ENCODE peak calls at places on chromosome 10, in eight cellular contexts. F is chondrocyte, Y is AML-193, S is breast epithelium, W is fibroblast of pulmonary artery, D is neural crest cell, M is upper lobe of left lung, U is WTC11. A is an unnamed sample.

GRCh38 chr10:110446954-110447608 is 50.6 kb upstream of the DUSP5 start:
- DNase-seq in F (peak; percentile 39), Y (no peak), S (no peak), W (peak; percentile 93), D (no peak), M (peak; percentile 53), U (no peak), A (no peak)

GRCh38 chr10:55280696-55281095 is 479.7 kb upstream of the PCDH15 start:
- DNase-seq in F (no peak), Y (no peak), S (no peak), W (no peak), D (no peak), M (no peak), U (no peak), A (no peak)

GRCh38 chr10:18681366-18681765 is 22.1 kb downstream of the ARL5B start:
- DNase-seq in F (no peak), Y (no peak), S (no peak), W (peak; percentile 74), D (no peak), M (no peak), U (no peak), A (no peak)

GRCh38 chr10:28730031-28730778 is 52.9 kb downstream of the BAMBI start:
- DNase-seq in F (no peak), Y (no peak), S (no peak), W (peak; percentile 12), D (no peak), M (no peak), U (no peak), A (no peak)

GRCh38 chr10:61438141-61438984 is 14.8 kb downstream of the TMEM26 start:
- DNase-seq in F (no peak), Y (no peak), S (no peak), W (peak; percentile 22), D (no peak), M (no peak), U (no peak), A (no peak)

GRCh38 chr10:59073456-59074053 is 102.9 kb upstream of the PHYHIPL start:
- DNase-seq in F (no peak), Y (no peak), S (no peak), W (no peak), D (no peak), M (no peak), U (no peak), A (peak; percentile 99)

GRCh38 chr10:69861251-69862240 is 59.8 kb downstream of the COL13A1 start:
- DNase-seq in F (no peak), Y (peak; percentile 34), S (no peak), W (peak; percentile 92), D (no peak), M (no peak), U (no peak), A (peak; percentile 34)

GRCh38 chr10:77582710-77583115 is 54.9 kb downstream of the KCNMA1 start:
- DNase-seq in F (no peak), Y (no peak), S (no peak), W (peak; percentile 57), D (no peak), M (peak; percentile 31), U (no peak), A (no peak)

GRCh38 chr10:97762816-97763215 is 9.0 kb downstream of the SFRP5 start:
- DNase-seq in F (peak; percentile 84), Y (no peak), S (no peak), W (peak; percentile 12), D (no peak), M (no peak), U (peak; percentile 78), A (peak; percentile 81)

GRCh38 chr10:123583639-123584418 is 82.3 kb upstream of the GPR26 start:
- DNase-seq in F (no peak), Y (no peak), S (peak; percentile 89), W (peak; percentile 76), D (peak; percentile 77), M (peak; percentile 87), U (peak; percentile 91), A (peak; percentile 34)

A was measured in HepG2.